ENCODE peak calls at places on chromosomes 13 and 19, in nine cellular contexts. X is BE2C, G is neural progenitor cell, V is body of pancreas, S is mammary epithelial cell, K is A673, C is Karpas-422, R is hepatocyte, N is PC-3. O is an unnamed sample.

GRCh38 chr13:62418872-62419271 is 1003.2 kb upstream of the PCDH20 start:
- DNase-seq in X (no peak), G (no peak), C (no peak), V (no peak), R (no peak), S (no peak), K (peak; percentile 4), N (peak; percentile 3), O (no peak)

GRCh38 chr13:95643814-95644598 is 500 bp downstream of the DZIP1 start:
- DNase-seq in S (peak; percentile 62), V (peak; percentile 23), X (peak; percentile 61), N (no peak), C (no peak), G (peak; percentile 77), R (peak; percentile 32), K (peak; percentile 15), O (peak; percentile 69)

GRCh38 chr13:33351324-33351723 is 65.8 kb upstream of the STARD13 start:
- DNase-seq in X (no peak), N (peak; percentile 55), G (no peak), V (no peak), K (peak; percentile 37), R (no peak), C (no peak), S (no peak), O (peak; percentile 28)

GRCh38 chr19:4556574-4557185 is 2.8 kb downstream of the SEMA6B start:
- DNase-seq in K (peak; percentile 54), V (no peak), R (peak; percentile 17), N (peak; percentile 84), G (peak; percentile 48), C (peak; percentile 88), X (peak; percentile 87), S (peak; percentile 29), O (peak; percentile 24)

GRCh38 chr13:44763604-44764311 is 187.6 kb upstream of the TSC22D1 start:
- DNase-seq in K (no peak), G (no peak), C (no peak), V (peak; percentile 70), S (peak; percentile 50), X (peak; percentile 28), N (no peak), R (no peak), O (no peak)

GRCh38 chr13:111967572-111968201 is 99.3 kb upstream of the SOX1 start:
- DNase-seq in C (no peak), R (no peak), S (no peak), G (no peak), X (no peak), V (no peak), K (peak; percentile 33), N (no peak), O (no peak)

GRCh38 chr13:42970824-42971669 is 21.0 kb downstream of the EPSTI1 start:
- DNase-seq in X (peak; percentile 49), K (peak; percentile 74), V (no peak), N (peak; percentile 70), G (peak; percentile 71), R (peak; percentile 44), S (peak; percentile 35), C (peak; percentile 95), O (no peak)

GRCh38 chr19:15587663-15588062 is 27.4 kb upstream of the CYP4F8 start:
- DNase-seq in C (peak; percentile 68), G (no peak), K (no peak), N (no peak), X (no peak), R (no peak), V (no peak), S (no peak), O (no peak)

GRCh38 chr13:29991343-29991742 is 140.9 kb upstream of the UBL3 start:
- DNase-seq in K (peak; percentile 10), C (no peak), R (no peak), G (no peak), V (no peak), S (peak; percentile 90), N (peak; percentile 82), X (no peak), O (peak; percentile 50)

GRCh38 chr13:30004204-30004603 is 153.8 kb upstream of the UBL3 start:
- DNase-seq in S (peak; percentile 35), X (no peak), C (no peak), K (no peak), V (no peak), G (no peak), N (no peak), R (no peak), O (peak; percentile 41)

GRCh38 chr19:22532388-22533310 is 101.5 kb upstream of the ZNF492 start:
- DNase-seq in G (no peak), V (peak; percentile 99), S (no peak), N (no peak), R (no peak), C (no peak), X (no peak), K (no peak), O (no peak)

GRCh38 chr19:28509079-28509895 is 703.7 kb downstream of the UQCRFS1 start:
- DNase-seq in X (no peak), V (no peak), G (peak; percentile 28), S (no peak), K (no peak), N (no peak), R (no peak), C (no peak), O (no peak)

GRCh38 chr19:50661087-50661486 is 11.8 kb downstream of the C19orf81 start:
- DNase-seq in G (no peak), N (no peak), S (no peak), K (no peak), C (peak; percentile 74), X (no peak), V (no peak), R (no peak), O (no peak)

GRCh38 chr19:18939922-18940775 is 868 bp downstream of the HOMER3 start:
- DNase-seq in X (no peak), R (peak; percentile 65), V (peak; percentile 50), G (peak; percentile 90), N (peak; percentile 59), S (peak; percentile 65), K (peak; percentile 35), C (no peak), O (peak; percentile 78)

GRCh38 chr13:58151452-58151851 is 519.9 kb downstream of the PCDH17 start:
- DNase-seq in V (no peak), G (no peak), K (no peak), S (no peak), R (no peak), N (no peak), C (no peak), X (no peak), O (no peak)
- H3K9me3 ChIP-seq in V (no peaks in the 10 kb centered on the region), G (no peaks in the 10 kb centered on the region), K (no peaks in the 10 kb centered on the region), S (peaks cover 6% of the 10 kb centered on the region), R (no peaks in the 10 kb centered on the region), N (no peaks in the 10 kb centered on the region), C (peaks cover 22% of the 10 kb centered on the region), X (no peaks in the 10 kb centered on the region), O (no peaks in the 10 kb centered on the region)

GRCh38 chr19:35775046-35775297 is 392 bp upstream of the ARHGAP33 start:
- DNase-seq in C (no peak), V (no peak), X (no peak), N (no peak), S (no peak), K (no peak), G (no peak), R (no peak), O (no peak)

GRCh38 chr19:35776102-35776788 is 881 bp downstream of the ARHGAP33 start:
- DNase-seq in X (peak; percentile 39), S (no peak), G (peak; percentile 59), K (no peak), V (no peak), N (no peak), C (no peak), R (no peak), O (no peak)

GRCh38 chr19:35774274-35775045 is 904 bp upstream of the ARHGAP33 start:
- DNase-seq in C (no peak), K (no peak), G (peak; percentile 61), R (no peak), X (no peak), N (peak; percentile 1), V (no peak), S (no peak), O (no peak)

GRCh38 chr19:35777411-35777841 is 2.1 kb downstream of the ARHGAP33 start:
- DNase-seq in V (no peak), C (no peak), N (no peak), G (peak; percentile 64), R (no peak), S (no peak), X (no peak), K (no peak), O (no peak)

GRCh38 chr19:35775298-35776101 is at the start of gene ARHGAP33:
- DNase-seq in V (peak; percentile 99), N (peak; percentile 97), R (peak; percentile 100), K (peak; percentile 99), C (peak; percentile 100), G (peak; percentile 100), X (peak; percentile 100), S (peak; percentile 93), O (peak; percentile 100)
- H3K4me3 ChIP-seq in V (peak within 1 kb of the TSS; percentile 67), N (peak within 1 kb of the TSS; percentile 66), R (peak within 1 kb of the TSS; percentile 54), K (peak within 1 kb of the TSS; percentile 81), C (peak within 1 kb of the TSS; percentile 90), G (peak within 1 kb of the TSS; percentile 69), X (peak within 1 kb of the TSS; percentile 68), S (peak within 1 kb of the TSS; percentile 68), O (peak within 1 kb of the TSS; percentile 82)

DNA sequence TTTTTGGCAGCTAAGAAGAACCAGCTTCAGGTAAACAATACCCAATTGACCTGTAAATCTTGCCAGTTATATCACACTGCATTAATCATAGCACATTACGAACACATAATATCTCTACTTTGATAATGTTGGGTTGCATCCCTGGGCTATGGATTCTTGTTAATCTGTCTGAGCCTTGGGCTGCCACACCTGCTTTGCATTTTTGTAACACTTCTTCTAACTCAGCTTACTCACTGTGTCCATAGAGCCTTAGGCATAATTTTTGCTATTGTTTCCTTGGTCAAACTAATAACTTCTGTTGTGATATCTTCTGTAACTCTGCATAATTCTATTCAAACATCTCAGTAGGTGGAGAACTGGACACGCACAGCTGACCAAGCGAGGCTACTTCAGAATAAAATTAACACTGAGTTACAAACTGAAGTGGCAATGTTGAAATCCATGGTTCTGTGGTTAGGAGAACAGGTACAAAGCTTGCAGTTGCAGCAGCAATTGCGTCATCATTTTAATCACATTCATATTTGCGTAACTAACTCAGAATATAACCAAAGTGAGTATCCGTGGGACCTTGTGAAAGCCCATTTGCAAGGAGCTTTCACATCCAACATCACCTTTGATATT is 6.4 kb downstream of the ZNF350 start:
- DNase-seq in G (no peak), C (no peak), S (peak; percentile 34), V (no peak), R (no peak), X (no peak), N (no peak), K (no peak), O (peak; percentile 20)
- H3K9me3 ChIP-seq in G (no peaks in the 10 kb centered on the region), C (peaks cover 64% of the 10 kb centered on the region), S (peaks cover 44% of the 10 kb centered on the region), V (peaks cover 61% of the 10 kb centered on the region), R (peaks cover 17% of the 10 kb centered on the region), X (no peaks in the 10 kb centered on the region), N (peaks cover 80% of the 10 kb centered on the region), K (peaks cover 39% of the 10 kb centered on the region), O (peaks cover 52% of the 10 kb centered on the region)

DNA sequence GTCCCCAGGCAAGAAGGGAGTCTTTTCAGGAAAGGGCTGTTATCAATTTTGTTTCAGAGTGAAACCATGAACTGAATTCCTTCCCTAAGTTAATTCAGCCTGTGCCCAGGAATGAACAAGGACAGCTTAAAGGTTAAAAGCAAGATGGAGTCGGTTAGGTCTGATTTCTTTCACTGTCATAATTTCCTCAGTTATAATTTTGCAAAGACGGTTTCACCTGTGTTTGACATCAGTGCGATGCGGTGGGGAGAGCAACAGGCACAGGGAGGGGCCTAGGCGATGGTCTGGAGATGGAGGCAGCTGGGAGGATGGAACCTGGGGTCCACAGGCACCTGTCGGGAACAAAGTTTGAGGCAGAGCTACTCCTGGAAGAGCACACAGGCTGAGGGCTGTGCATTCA is 5.9 kb upstream of the ZNF552 start:
- DNase-seq in S (no peak), N (no peak), C (no peak), V (no peak), G (no peak), X (no peak), R (no peak), K (no peak), O (no peak)
- H3K4me3 ChIP-seq in S (peak overlapping the region; percentile 83), N (peak overlapping the region; percentile 90), C (peak overlapping the region; percentile 75), V (peak overlapping the region; percentile 64), G (peak overlapping the region; percentile 83), X (peak overlapping the region; percentile 99), R (peak overlapping the region; percentile 28), K (peak overlapping the region; percentile 80), O (peak overlapping the region; percentile 99)

O was measured in adipocyte.